ENCODE peak calls at places on chromosomes 4 and X, in six cellular contexts. R, C, S, A, B and Q are unnamed samples.

GRCh38 chr4:113908829-113909228 is 70.6 kb downstream of the ARSJ start:
- DNase-seq in R (no peak), C (no peak), S (no peak), A (no peak), B (peak), Q (no peak)

GRCh38 chr4:94574050-94574449 is 122.3 kb downstream of the PDLIM5 start:
- DNase-seq in R (no peak), C (no peak), S (no peak), A (no peak), B (no peak), Q (no peak)

GRCh38 chr4:133624744-133625143 is 475.6 kb downstream of the PCDH10 start:
- DNase-seq in R (no peak), C (no peak), S (no peak), A (peak), B (no peak), Q (no peak)

GRCh38 chr4:1576961-1577814 is 106.9 kb downstream of the FAM53A start:
- DNase-seq in R (peak), C (no peak), S (no peak), A (no peak), B (no peak), Q (no peak)

GRCh38 chr4:108425988-108426387 is 194.4 kb upstream of the RPL34 start:
- DNase-seq in R (no peak), C (no peak), S (peak), A (peak), B (peak), Q (peak)

GRCh38 chr4:85050736-85051135 is 84.2 kb upstream of the WDFY3 start:
- DNase-seq in R (no peak), C (no peak), S (no peak), A (no peak), B (no peak), Q (no peak)

GRCh38 chr4:98150092-98150761 is 7.0 kb upstream of the STPG2 start:
- DNase-seq in R (no peak), C (no peak), S (no peak), A (peak), B (peak), Q (no peak)

GRCh38 chrX:34632404-34632803 is 24.7 kb downstream of the TMEM47 start:
- DNase-seq in R (no peak), C (no peak), S (no peak), A (no peak), B (peak), Q (no peak)